ENCODE peak calls at places on chromosomes 3 and 15, in four cellular contexts. T, K, E and L are unnamed samples.

GRCh38 chr15:60464836-60465630 is 13.9 kb downstream of the ICE2 start:
- DNase-seq in T (no peak), K (no peak), E (peak), L (no peak)

GRCh38 chr3:184368116-184368803 is 6.8 kb downstream of the POLR2H start:
- DNase-seq in T (no peak), E (no peak), K (peak), L (no peak)

GRCh38 chr3:194787072-194787471 is 101.4 kb downstream of the FAM43A start:
- DNase-seq in T (no peak), E (no peak), K (no peak), L (peak)

GRCh38 chr3:142046320-142047020 is 102.9 kb downstream of the TFDP2 start:
- DNase-seq in E (no peak), T (no peak), K (no peak), L (no peak)

GRCh38 chr15:28885289-28885629 is 515 bp upstream of the APBA2 start:
- DNase-seq in K (no peak), E (no peak), T (no peak), L (no peak)

GRCh38 chr3:179322481-179323196 is at the start of gene ZNF639:
- DNase-seq in K (peak), E (peak), T (peak), L (peak)

GRCh38 chr15:74889882-74890768 is at the start of gene MPI:
- DNase-seq in T (peak), K (peak), E (peak), L (peak)

GRCh38 chr3:159416854-159417253 is 571.8 kb upstream of the IL12A start:
- DNase-seq in E (no peak), T (no peak), K (no peak), L (no peak)

GRCh38 chr3:29463306-29463705 is 182.4 kb downstream of the RBMS3 start:
- DNase-seq in T (no peak), K (no peak), E (peak), L (no peak)

GRCh38 chr15:65952425-65953053 is 83.2 kb downstream of the RAB11A start:
- DNase-seq in E (peak), K (no peak), T (peak), L (no peak)

GRCh38 chr15:90558182-90558581 is 28.5 kb downstream of the CRTC3 start:
- DNase-seq in E (no peak), T (no peak), K (no peak), L (no peak)

GRCh38 chr3:50624634-50625033 is 7.7 kb downstream of the MAPKAPK3 start:
- DNase-seq in T (no peak), K (no peak), E (peak), L (no peak)

GRCh38 chr3:113264741-113265140 is 53.4 kb downstream of the BOC start:
- DNase-seq in K (no peak), E (no peak), T (no peak), L (no peak)

GRCh38 chr15:68587769-68588385 is 9.1 kb downstream of the CORO2B start:
- DNase-seq in K (no peak), E (no peak), T (no peak), L (no peak)

GRCh38 chr3:40152482-40153133 is 156.9 kb upstream of the EIF1B start:
- DNase-seq in E (peak), T (no peak), K (no peak), L (no peak)

GRCh38 chr3:113409676-113410075 is 31.6 kb downstream of the CFAP44 start:
- DNase-seq in T (no peak), E (no peak), K (no peak), L (no peak)

GRCh38 chr3:171802601-171802956 is 7.7 kb downstream of the PLD1 start:
- DNase-seq in E (no peak), T (no peak), K (no peak), L (no peak)

GRCh38 chr3:65485826-65486592 is 552.7 kb downstream of the MAGI1 start:
- DNase-seq in E (no peak), T (no peak), K (no peak), L (no peak)

GRCh38 chr3:186280737-186281136 is 81.3 kb downstream of the DGKG start:
- DNase-seq in T (no peak), K (no peak), E (no peak), L (peak)